ENCODE peak calls at places on chromosomes 16 and 17, in seven cellular contexts. One of them, this sample, is unnamed.

GRCh38 chr16:23508589-23509440 is 1.5 kb downstream of the GGA2 start:
- DNase-seq in right cardiac atrium: no peak
- DNase-seq in thoracic aorta: no peak
- DNase-seq in left lung: no peak
- DNase-seq in stimulated activated naive B cell treated with anti-CD40 and anti-IgM and Interleukin-4, amounts not matched to agents 10 μg/mL and 1 μg/mL and 100 μg/mL, for 72 hours: no peak
- DNase-seq in GM12864: no peak
- DNase-seq in RWPE1: no peak
- DNase-seq in this sample: no peak

GRCh38 chr17:78529871-78530670 is 47.1 kb downstream of the DNAH17 start:
- DNase-seq in right cardiac atrium: no peak
- DNase-seq in thoracic aorta: no peak
- DNase-seq in left lung: peak; percentile 56
- DNase-seq in stimulated activated naive B cell treated with anti-CD40 and anti-IgM and Interleukin-4, amounts not matched to agents 10 μg/mL and 1 μg/mL and 100 μg/mL, for 72 hours: no peak
- DNase-seq in GM12864: no peak
- DNase-seq in RWPE1: no peak
- DNase-seq in this sample: no peak

GRCh38 chr17:50769884-50770283 is 2.6 kb upstream of the ANKRD40CL start:
- DNase-seq in right cardiac atrium: no peak
- DNase-seq in thoracic aorta: no peak
- DNase-seq in left lung: no peak
- DNase-seq in stimulated activated naive B cell treated with anti-CD40 and anti-IgM and Interleukin-4, amounts not matched to agents 10 μg/mL and 1 μg/mL and 100 μg/mL, for 72 hours: no peak
- DNase-seq in GM12864: no peak
- DNase-seq in RWPE1: no peak
- DNase-seq in this sample: no peak

GRCh38 chr16:55021595-55022475 is 91.2 kb downstream of the IRX5 start:
- DNase-seq in right cardiac atrium: no peak
- DNase-seq in thoracic aorta: no peak
- DNase-seq in left lung: no peak
- DNase-seq in stimulated activated naive B cell treated with anti-CD40 and anti-IgM and Interleukin-4, amounts not matched to agents 10 μg/mL and 1 μg/mL and 100 μg/mL, for 72 hours: no peak
- DNase-seq in GM12864: no peak
- DNase-seq in RWPE1: peak; percentile 41
- DNase-seq in this sample: no peak

GRCh38 chr16:30941600-30942420 is 7.1 kb upstream of the ORAI3 start:
- DNase-seq in right cardiac atrium: peak; percentile 90
- DNase-seq in thoracic aorta: no peak
- DNase-seq in left lung: peak; percentile 84
- DNase-seq in stimulated activated naive B cell treated with anti-CD40 and anti-IgM and Interleukin-4, amounts not matched to agents 10 μg/mL and 1 μg/mL and 100 μg/mL, for 72 hours: peak; percentile 64
- DNase-seq in GM12864: no peak
- DNase-seq in RWPE1: peak; percentile 80
- DNase-seq in this sample: no peak

GRCh38 chr16:81711609-81712329 is 67.3 kb upstream of the PLCG2 start:
- DNase-seq in right cardiac atrium: no peak
- DNase-seq in thoracic aorta: no peak
- DNase-seq in left lung: peak; percentile 51
- DNase-seq in stimulated activated naive B cell treated with anti-CD40 and anti-IgM and Interleukin-4, amounts not matched to agents 10 μg/mL and 1 μg/mL and 100 μg/mL, for 72 hours: no peak
- DNase-seq in GM12864: no peak
- DNase-seq in RWPE1: peak; percentile 86
- DNase-seq in this sample: peak; percentile 24

GRCh38 chr17:17708301-17708700 is 27.0 kb downstream of the RAI1 start:
- DNase-seq in right cardiac atrium: no peak
- DNase-seq in thoracic aorta: no peak
- DNase-seq in left lung: no peak
- DNase-seq in stimulated activated naive B cell treated with anti-CD40 and anti-IgM and Interleukin-4, amounts not matched to agents 10 μg/mL and 1 μg/mL and 100 μg/mL, for 72 hours: no peak
- DNase-seq in GM12864: no peak
- DNase-seq in RWPE1: no peak
- DNase-seq in this sample: no peak

GRCh38 chr17:73069164-73069774 is 23.2 kb downstream of the SLC39A11 start:
- DNase-seq in right cardiac atrium: no peak
- DNase-seq in thoracic aorta: no peak
- DNase-seq in left lung: no peak
- DNase-seq in stimulated activated naive B cell treated with anti-CD40 and anti-IgM and Interleukin-4, amounts not matched to agents 10 μg/mL and 1 μg/mL and 100 μg/mL, for 72 hours: no peak
- DNase-seq in GM12864: no peak
- DNase-seq in RWPE1: no peak
- DNase-seq in this sample: no peak

GRCh38 chr17:39668141-39668924 is at the start of gene PNMT:
- DNase-seq in right cardiac atrium: peak; percentile 91
- DNase-seq in thoracic aorta: no peak
- DNase-seq in left lung: peak; percentile 70
- DNase-seq in stimulated activated naive B cell treated with anti-CD40 and anti-IgM and Interleukin-4, amounts not matched to agents 10 μg/mL and 1 μg/mL and 100 μg/mL, for 72 hours: peak; percentile 52
- DNase-seq in GM12864: no peak
- DNase-seq in RWPE1: peak; percentile 41
- DNase-seq in this sample: no peak

GRCh38 chr17:31385428-31386285 is 5.8 kb upstream of the RAB11FIP4 start:
- DNase-seq in right cardiac atrium: no peak
- DNase-seq in thoracic aorta: no peak
- DNase-seq in left lung: no peak
- DNase-seq in stimulated activated naive B cell treated with anti-CD40 and anti-IgM and Interleukin-4, amounts not matched to agents 10 μg/mL and 1 μg/mL and 100 μg/mL, for 72 hours: no peak
- DNase-seq in GM12864: no peak
- DNase-seq in RWPE1: no peak
- DNase-seq in this sample: no peak

GRCh38 chr17:1532836-1533602 is 16.6 kb upstream of the INPP5K start:
- DNase-seq in right cardiac atrium: no peak
- DNase-seq in thoracic aorta: no peak
- DNase-seq in left lung: no peak
- DNase-seq in stimulated activated naive B cell treated with anti-CD40 and anti-IgM and Interleukin-4, amounts not matched to agents 10 μg/mL and 1 μg/mL and 100 μg/mL, for 72 hours: peak; percentile 20
- DNase-seq in GM12864: no peak
- DNase-seq in RWPE1: no peak
- DNase-seq in this sample: no peak

GRCh38 chr17:78532922-78533640 is 44.1 kb downstream of the DNAH17 start:
- DNase-seq in right cardiac atrium: no peak
- DNase-seq in thoracic aorta: no peak
- DNase-seq in left lung: no peak
- DNase-seq in stimulated activated naive B cell treated with anti-CD40 and anti-IgM and Interleukin-4, amounts not matched to agents 10 μg/mL and 1 μg/mL and 100 μg/mL, for 72 hours: no peak
- DNase-seq in GM12864: no peak
- DNase-seq in RWPE1: peak; percentile 88
- DNase-seq in this sample: no peak

GRCh38 chr16:23967018-23967417 is 131.2 kb downstream of the PRKCB start:
- DNase-seq in right cardiac atrium: no peak
- DNase-seq in thoracic aorta: no peak
- DNase-seq in left lung: no peak
- DNase-seq in stimulated activated naive B cell treated with anti-CD40 and anti-IgM and Interleukin-4, amounts not matched to agents 10 μg/mL and 1 μg/mL and 100 μg/mL, for 72 hours: no peak
- DNase-seq in GM12864: no peak
- DNase-seq in RWPE1: no peak
- DNase-seq in this sample: no peak

GRCh38 chr16:56847173-56847948 is 17.6 kb upstream of the SLC12A3 start:
- DNase-seq in right cardiac atrium: no peak
- DNase-seq in thoracic aorta: no peak
- DNase-seq in left lung: no peak
- DNase-seq in stimulated activated naive B cell treated with anti-CD40 and anti-IgM and Interleukin-4, amounts not matched to agents 10 μg/mL and 1 μg/mL and 100 μg/mL, for 72 hours: no peak
- DNase-seq in GM12864: no peak
- DNase-seq in RWPE1: no peak
- DNase-seq in this sample: no peak

GRCh38 chr16:23857256-23857891 is 21.6 kb downstream of the PRKCB start:
- DNase-seq in right cardiac atrium: no peak
- DNase-seq in thoracic aorta: no peak
- DNase-seq in left lung: no peak
- DNase-seq in stimulated activated naive B cell treated with anti-CD40 and anti-IgM and Interleukin-4, amounts not matched to agents 10 μg/mL and 1 μg/mL and 100 μg/mL, for 72 hours: no peak
- DNase-seq in GM12864: no peak
- DNase-seq in RWPE1: no peak
- DNase-seq in this sample: no peak

GRCh38 chr16:69509125-69509524 is 56.6 kb upstream of the NFAT5 start:
- DNase-seq in right cardiac atrium: no peak
- DNase-seq in thoracic aorta: no peak
- DNase-seq in left lung: no peak
- DNase-seq in stimulated activated naive B cell treated with anti-CD40 and anti-IgM and Interleukin-4, amounts not matched to agents 10 μg/mL and 1 μg/mL and 100 μg/mL, for 72 hours: no peak
- DNase-seq in GM12864: no peak
- DNase-seq in RWPE1: no peak
- DNase-seq in this sample: no peak

GRCh38 chr16:60608971-60609370 is 1427.3 kb downstream of the CDH8 start:
- DNase-seq in right cardiac atrium: no peak
- DNase-seq in thoracic aorta: no peak
- DNase-seq in left lung: no peak
- DNase-seq in stimulated activated naive B cell treated with anti-CD40 and anti-IgM and Interleukin-4, amounts not matched to agents 10 μg/mL and 1 μg/mL and 100 μg/mL, for 72 hours: no peak
- DNase-seq in GM12864: no peak
- DNase-seq in RWPE1: no peak
- DNase-seq in this sample: no peak

GRCh38 chr16:27424772-27425498 is 23.0 kb downstream of the IL21R start:
- DNase-seq in right cardiac atrium: no peak
- DNase-seq in thoracic aorta: no peak
- DNase-seq in left lung: peak; percentile 25
- DNase-seq in stimulated activated naive B cell treated with anti-CD40 and anti-IgM and Interleukin-4, amounts not matched to agents 10 μg/mL and 1 μg/mL and 100 μg/mL, for 72 hours: no peak
- DNase-seq in GM12864: no peak
- DNase-seq in RWPE1: no peak
- DNase-seq in this sample: no peak

GRCh38 chr16:5215911-5216310 is 118.3 kb upstream of the EEF2KMT start:
- DNase-seq in right cardiac atrium: no peak
- DNase-seq in thoracic aorta: no peak
- DNase-seq in left lung: no peak
- DNase-seq in stimulated activated naive B cell treated with anti-CD40 and anti-IgM and Interleukin-4, amounts not matched to agents 10 μg/mL and 1 μg/mL and 100 μg/mL, for 72 hours: no peak
- DNase-seq in GM12864: no peak
- DNase-seq in RWPE1: no peak
- DNase-seq in this sample: no peak

GRCh38 chr17:26731005-26731921 is 562.7 kb upstream of the WSB1 start:
- DNase-seq in right cardiac atrium: peak; percentile 42
- DNase-seq in thoracic aorta: no peak
- DNase-seq in left lung: no peak
- DNase-seq in stimulated activated naive B cell treated with anti-CD40 and anti-IgM and Interleukin-4, amounts not matched to agents 10 μg/mL and 1 μg/mL and 100 μg/mL, for 72 hours: no peak
- DNase-seq in GM12864: no peak
- DNase-seq in RWPE1: no peak
- DNase-seq in this sample: no peak

GRCh38 chr16:11310997-11311561 is 29.9 kb upstream of the PRM1 start:
- DNase-seq in right cardiac atrium: no peak
- DNase-seq in thoracic aorta: no peak
- DNase-seq in left lung: no peak
- DNase-seq in stimulated activated naive B cell treated with anti-CD40 and anti-IgM and Interleukin-4, amounts not matched to agents 10 μg/mL and 1 μg/mL and 100 μg/mL, for 72 hours: peak; percentile 73
- DNase-seq in GM12864: peak; percentile 82
- DNase-seq in RWPE1: no peak
- DNase-seq in this sample: no peak

GRCh38 chr17:11636771-11637170 is 38.5 kb downstream of the DNAH9 start:
- DNase-seq in right cardiac atrium: no peak
- DNase-seq in thoracic aorta: no peak
- DNase-seq in left lung: no peak
- DNase-seq in stimulated activated naive B cell treated with anti-CD40 and anti-IgM and Interleukin-4, amounts not matched to agents 10 μg/mL and 1 μg/mL and 100 μg/mL, for 72 hours: no peak
- DNase-seq in GM12864: no peak
- DNase-seq in RWPE1: no peak
- DNase-seq in this sample: no peak

GRCh38 chr16:49282690-49283375 is 1.2 kb upstream of the CBLN1 start:
- DNase-seq in right cardiac atrium: peak; percentile 55
- DNase-seq in thoracic aorta: no peak
- DNase-seq in left lung: no peak
- DNase-seq in stimulated activated naive B cell treated with anti-CD40 and anti-IgM and Interleukin-4, amounts not matched to agents 10 μg/mL and 1 μg/mL and 100 μg/mL, for 72 hours: no peak
- DNase-seq in GM12864: no peak
- DNase-seq in RWPE1: no peak
- DNase-seq in this sample: no peak

GRCh38 chr16:85657267-85657650 is 31.5 kb downstream of the GINS2 start:
- DNase-seq in right cardiac atrium: peak; percentile 46
- DNase-seq in thoracic aorta: no peak
- DNase-seq in left lung: no peak
- DNase-seq in stimulated activated naive B cell treated with anti-CD40 and anti-IgM and Interleukin-4, amounts not matched to agents 10 μg/mL and 1 μg/mL and 100 μg/mL, for 72 hours: no peak
- DNase-seq in GM12864: no peak
- DNase-seq in RWPE1: no peak
- DNase-seq in this sample: no peak

GRCh38 chr16:27972500-27972899 is 91.0 kb downstream of the GSG1L start:
- DNase-seq in right cardiac atrium: no peak
- DNase-seq in thoracic aorta: no peak
- DNase-seq in left lung: no peak
- DNase-seq in stimulated activated naive B cell treated with anti-CD40 and anti-IgM and Interleukin-4, amounts not matched to agents 10 μg/mL and 1 μg/mL and 100 μg/mL, for 72 hours: peak; percentile 48
- DNase-seq in GM12864: peak; percentile 18
- DNase-seq in RWPE1: peak; percentile 73
- DNase-seq in this sample: no peak

GRCh38 chr17:33297643-33298042 is 4.5 kb upstream of the ASIC2 start:
- DNase-seq in right cardiac atrium: no peak
- DNase-seq in thoracic aorta: no peak
- DNase-seq in left lung: no peak
- DNase-seq in stimulated activated naive B cell treated with anti-CD40 and anti-IgM and Interleukin-4, amounts not matched to agents 10 μg/mL and 1 μg/mL and 100 μg/mL, for 72 hours: no peak
- DNase-seq in GM12864: no peak
- DNase-seq in RWPE1: no peak
- DNase-seq in this sample: no peak

GRCh38 chr17:65054602-65055001 is 1.9 kb downstream of the GNA13 start:
- DNase-seq in right cardiac atrium: no peak
- DNase-seq in thoracic aorta: no peak
- DNase-seq in left lung: no peak
- DNase-seq in stimulated activated naive B cell treated with anti-CD40 and anti-IgM and Interleukin-4, amounts not matched to agents 10 μg/mL and 1 μg/mL and 100 μg/mL, for 72 hours: no peak
- DNase-seq in GM12864: no peak
- DNase-seq in RWPE1: no peak
- DNase-seq in this sample: no peak

GRCh38 chr16:50606431-50607050 is 58.3 kb downstream of the NKD1 start:
- DNase-seq in right cardiac atrium: no peak
- DNase-seq in thoracic aorta: no peak
- DNase-seq in left lung: no peak
- DNase-seq in stimulated activated naive B cell treated with anti-CD40 and anti-IgM and Interleukin-4, amounts not matched to agents 10 μg/mL and 1 μg/mL and 100 μg/mL, for 72 hours: no peak
- DNase-seq in GM12864: no peak
- DNase-seq in RWPE1: no peak
- DNase-seq in this sample: no peak

GRCh38 chr17:4733073-4733531 is 1.9 kb downstream of the MED11 start:
- DNase-seq in right cardiac atrium: peak; percentile 65
- DNase-seq in thoracic aorta: no peak
- DNase-seq in left lung: peak; percentile 68
- DNase-seq in stimulated activated naive B cell treated with anti-CD40 and anti-IgM and Interleukin-4, amounts not matched to agents 10 μg/mL and 1 μg/mL and 100 μg/mL, for 72 hours: peak; percentile 65
- DNase-seq in GM12864: peak; percentile 63
- DNase-seq in RWPE1: no peak
- DNase-seq in this sample: no peak

GRCh38 chr16:79400462-79401149 is 199.9 kb downstream of the MAF start:
- DNase-seq in right cardiac atrium: no peak
- DNase-seq in thoracic aorta: no peak
- DNase-seq in left lung: no peak
- DNase-seq in stimulated activated naive B cell treated with anti-CD40 and anti-IgM and Interleukin-4, amounts not matched to agents 10 μg/mL and 1 μg/mL and 100 μg/mL, for 72 hours: no peak
- DNase-seq in GM12864: no peak
- DNase-seq in RWPE1: no peak
- DNase-seq in this sample: no peak

GRCh38 chr17:12078791-12079190 is 58.1 kb downstream of the MAP2K4 start:
- DNase-seq in right cardiac atrium: no peak
- DNase-seq in thoracic aorta: no peak
- DNase-seq in left lung: no peak
- DNase-seq in stimulated activated naive B cell treated with anti-CD40 and anti-IgM and Interleukin-4, amounts not matched to agents 10 μg/mL and 1 μg/mL and 100 μg/mL, for 72 hours: no peak
- DNase-seq in GM12864: no peak
- DNase-seq in RWPE1: peak; percentile 55
- DNase-seq in this sample: no peak

GRCh38 chr17:28467456-28468025 is 5.9 kb upstream of the SLC13A2 start:
- DNase-seq in right cardiac atrium: no peak
- DNase-seq in thoracic aorta: no peak
- DNase-seq in left lung: no peak
- DNase-seq in stimulated activated naive B cell treated with anti-CD40 and anti-IgM and Interleukin-4, amounts not matched to agents 10 μg/mL and 1 μg/mL and 100 μg/mL, for 72 hours: no peak
- DNase-seq in GM12864: no peak
- DNase-seq in RWPE1: no peak
- DNase-seq in this sample: no peak

GRCh38 chr17:69540356-69540755 is 125.9 kb downstream of the MAP2K6 start:
- DNase-seq in right cardiac atrium: no peak
- DNase-seq in thoracic aorta: no peak
- DNase-seq in left lung: no peak
- DNase-seq in stimulated activated naive B cell treated with anti-CD40 and anti-IgM and Interleukin-4, amounts not matched to agents 10 μg/mL and 1 μg/mL and 100 μg/mL, for 72 hours: no peak
- DNase-seq in GM12864: no peak
- DNase-seq in RWPE1: no peak
- DNase-seq in this sample: no peak

GRCh38 chr17:16191604-16192003 is 23.7 kb downstream of the NCOR1 start:
- DNase-seq in right cardiac atrium: no peak
- DNase-seq in thoracic aorta: no peak
- DNase-seq in left lung: no peak
- DNase-seq in stimulated activated naive B cell treated with anti-CD40 and anti-IgM and Interleukin-4, amounts not matched to agents 10 μg/mL and 1 μg/mL and 100 μg/mL, for 72 hours: no peak
- DNase-seq in GM12864: no peak
- DNase-seq in RWPE1: no peak
- DNase-seq in this sample: no peak

GRCh38 chr16:53123753-53124152 is 69.0 kb downstream of the CHD9 start:
- DNase-seq in right cardiac atrium: no peak
- DNase-seq in thoracic aorta: no peak
- DNase-seq in left lung: no peak
- DNase-seq in stimulated activated naive B cell treated with anti-CD40 and anti-IgM and Interleukin-4, amounts not matched to agents 10 μg/mL and 1 μg/mL and 100 μg/mL, for 72 hours: no peak
- DNase-seq in GM12864: no peak
- DNase-seq in RWPE1: no peak
- DNase-seq in this sample: no peak

This sample was measured in GOT3.